ENCODE peak calls at places on chromosomes 4 and X, in four cellular contexts. T is GM23248, C is aorta, R is epithelial cell of esophagus. Z is an unnamed sample.

GRCh38 chr4:47442980-47443379 is 20.5 kb downstream of the COMMD8 start:
- DNase-seq in T (no peak), C (no peak), R (no peak), Z (no peak)

GRCh38 chrX:2243913-2244460 is 256.8 kb downstream of the DHRSX start:
- DNase-seq in T (peak; percentile 12), C (peak; percentile 30), R (no peak), Z (no peak)

GRCh38 chr4:160373911-160374310 is 1271.0 kb downstream of the RAPGEF2 start:
- DNase-seq in T (no peak), C (no peak), R (peak; percentile 76), Z (no peak)

GRCh38 chr4:26402458-26402857 is 81.6 kb downstream of the RBPJ start:
- DNase-seq in T (no peak), C (no peak), R (no peak), Z (no peak)

GRCh38 chrX:104270916-104271512 is 16.3 kb upstream of the ESX1 start:
- DNase-seq in T (peak; percentile 55), C (no peak), R (peak; percentile 51), Z (peak; percentile 59)

GRCh38 chr4:38004062-38004461 is 43.9 kb downstream of the PTTG2 start:
- DNase-seq in T (no peak), C (no peak), R (no peak), Z (peak; percentile 57)

GRCh38 chrX:124028177-124028576 is 66.7 kb downstream of the STAG2 start:
- DNase-seq in T (peak; percentile 65), C (no peak), R (peak; percentile 46), Z (no peak)

GRCh38 chr4:150664935-150665334 is 83.0 kb downstream of the MAB21L2 start:
- DNase-seq in T (peak; percentile 14), C (no peak), R (peak; percentile 94), Z (peak; percentile 98)

GRCh38 chr4:81351653-81352455 is 119.9 kb downstream of the RASGEF1B start:
- DNase-seq in T (peak; percentile 73), C (peak; percentile 86), R (peak; percentile 82), Z (peak; percentile 82)

GRCh38 chr4:138301536-138301935 is 59.4 kb upstream of the SLC7A11 start:
- DNase-seq in T (no peak), C (no peak), R (peak; percentile 28), Z (peak; percentile 47)

GRCh38 chrX:65644621-65645287 is 22.7 kb upstream of the MSN start:
- DNase-seq in T (peak; percentile 87), C (peak; percentile 95), R (peak; percentile 89), Z (peak; percentile 53)

GRCh38 chr4:127211377-127212268 is 421.1 kb upstream of the INTU start:
- DNase-seq in T (no peak), C (no peak), R (no peak), Z (no peak)

GRCh38 chr4:30443289-30443688 is 276.9 kb upstream of the PCDH7 start:
- DNase-seq in T (no peak), C (no peak), R (no peak), Z (peak; percentile 75)

GRCh38 chr4:103375278-103375677 is 177.1 kb upstream of the CENPE start:
- DNase-seq in T (peak; percentile 10), C (no peak), R (peak; percentile 69), Z (no peak)

GRCh38 chr4:36208884-36209473 is 35.3 kb downstream of the ARAP2 start:
- DNase-seq in T (no peak), C (no peak), R (no peak), Z (no peak)

GRCh38 chrX:106752101-106752678 is 25.7 kb downstream of the RNF128 start:
- DNase-seq in T (peak; percentile 13), C (no peak), R (peak; percentile 29), Z (peak; percentile 43)

GRCh38 chr4:87839309-87839946 is 6.7 kb downstream of the MEPE start:
- DNase-seq in T (peak; percentile 71), C (no peak), R (peak; percentile 56), Z (peak; percentile 58)

GRCh38 chrX:118181030-118181429 is 64.4 kb upstream of the KLHL13 start:
- DNase-seq in T (peak; percentile 5), C (no peak), R (peak; percentile 63), Z (no peak)

GRCh38 chr4:1112174-1112820 is 1.1 kb downstream of the RNF212 start:
- DNase-seq in T (no peak), C (no peak), R (no peak), Z (no peak)

GRCh38 chrX:111823703-111824102 is 52.3 kb upstream of the TRPC5OS start:
- DNase-seq in T (no peak), C (no peak), R (no peak), Z (no peak)

GRCh38 chrX:44227981-44228380 is 115.5 kb downstream of the EFHC2 start:
- DNase-seq in T (peak; percentile 0), C (no peak), R (no peak), Z (peak; percentile 34)

GRCh38 chr4:6106156-6106555 is 87.9 kb upstream of the C4orf50 start:
- DNase-seq in T (no peak), C (no peak), R (no peak), Z (no peak)

GRCh38 chr4:104735174-104735573 is 240.5 kb upstream of the CXXC4 start:
- DNase-seq in T (no peak), C (no peak), R (no peak), Z (no peak)

GRCh38 chrX:2147928-2148327 is 352.8 kb downstream of the DHRSX start:
- DNase-seq in T (no peak), C (no peak), R (no peak), Z (no peak)

GRCh38 chrX:15404712-15405111 is 20.5 kb upstream of the VEGFD start:
- DNase-seq in T (peak; percentile 53), C (no peak), R (no peak), Z (peak; percentile 0)

GRCh38 chrX:7444967-7445366 is 297.0 kb upstream of the PUDP start:
- DNase-seq in T (no peak), C (no peak), R (peak; percentile 89), Z (peak; percentile 28)

GRCh38 chr4:8159522-8160232 is 1.1 kb upstream of the ABLIM2 start:
- DNase-seq in T (peak; percentile 23), C (no peak), R (no peak), Z (no peak)

GRCh38 chr4:1775731-1776500 is 17.2 kb upstream of the FGFR3 start:
- DNase-seq in T (peak; percentile 48), C (no peak), R (peak; percentile 80), Z (no peak)

GRCh38 chrX:8042304-8042703 is 115.1 kb upstream of the PNPLA4 start:
- DNase-seq in T (no peak), C (no peak), R (peak; percentile 42), Z (peak; percentile 51)

GRCh38 chr4:1044469-1045192 is 33.2 kb downstream of the FGFRL1 start:
- DNase-seq in T (no peak), C (peak; percentile 77), R (no peak), Z (no peak)

GRCh38 chrX:44303119-44303518 is 40.4 kb downstream of the EFHC2 start:
- DNase-seq in T (no peak), C (no peak), R (no peak), Z (no peak)

GRCh38 chr4:148090029-148090428 is 352.2 kb downstream of the NR3C2 start:
- DNase-seq in T (no peak), C (no peak), R (no peak), Z (no peak)

GRCh38 chr4:25111648-25112196 is 48.5 kb downstream of the SEPSECS start:
- DNase-seq in T (no peak), C (no peak), R (no peak), Z (no peak)

GRCh38 chr4:112312610-112313239 is 15.6 kb downstream of the ALPK1 start:
- DNase-seq in T (no peak), C (no peak), R (no peak), Z (no peak)

GRCh38 chr4:34181891-34182290 is 2062.4 kb downstream of the ARAP2 start:
- DNase-seq in T (peak; percentile 66), C (no peak), R (peak; percentile 76), Z (no peak)

GRCh38 chr4:63786181-63786580 is 623.1 kb downstream of the TECRL start:
- DNase-seq in T (no peak), C (no peak), R (no peak), Z (no peak)

GRCh38 chr4:139933541-139933940 is 220.4 kb downstream of the MAML3 start:
- DNase-seq in T (no peak), C (no peak), R (no peak), Z (peak; percentile 37)

GRCh38 chrX:143336261-143336660 is 181.0 kb downstream of the SPANXN3 start:
- DNase-seq in T (no peak), C (no peak), R (no peak), Z (no peak)

GRCh38 chr4:59855630-59856352 is 1344.3 kb upstream of the ADGRL3 start:
- DNase-seq in T (no peak), C (peak; percentile 59), R (no peak), Z (no peak)
- H3K4me3 ChIP-seq in T (no peak overlapping the region), C (no peak overlapping the region), R (no peak overlapping the region), Z (no peak overlapping the region)

DNA sequence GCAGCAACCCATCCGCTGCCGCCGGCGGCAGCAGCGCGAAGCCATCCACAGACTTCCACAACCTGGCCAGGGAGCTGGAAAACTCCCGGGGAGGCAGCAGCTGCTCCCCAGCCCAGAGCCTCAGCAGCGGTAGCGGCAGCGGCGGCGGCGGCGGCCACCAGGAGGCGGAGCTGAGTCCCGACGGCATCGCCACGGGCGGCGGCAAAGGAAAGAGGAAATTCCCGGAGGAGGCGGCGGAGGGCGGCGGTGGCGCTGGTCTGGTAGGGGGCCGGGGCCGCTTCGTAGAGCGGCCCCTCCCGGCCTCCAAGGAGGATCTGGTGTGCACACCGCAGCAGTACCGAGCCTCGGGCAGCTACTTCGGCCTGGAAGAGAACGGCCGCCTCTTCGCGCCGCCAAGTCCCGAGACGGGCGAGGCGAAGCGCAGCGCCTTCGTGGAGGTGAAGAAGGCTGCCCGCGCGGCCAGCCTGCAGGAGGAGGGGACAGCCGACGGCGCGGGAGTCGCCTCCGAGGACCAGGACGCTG is 4.9 kb downstream of the PRDM8 start:
- DNase-seq in T (peak; percentile 91), C (peak; percentile 97), R (peak; percentile 80), Z (peak; percentile 81)
- H3K4me3 ChIP-seq in T (peak overlapping the region; percentile 70), C (peak overlapping the region; percentile 42), R (peak overlapping the region; percentile 55), Z (no peak overlapping the region)

DNA sequence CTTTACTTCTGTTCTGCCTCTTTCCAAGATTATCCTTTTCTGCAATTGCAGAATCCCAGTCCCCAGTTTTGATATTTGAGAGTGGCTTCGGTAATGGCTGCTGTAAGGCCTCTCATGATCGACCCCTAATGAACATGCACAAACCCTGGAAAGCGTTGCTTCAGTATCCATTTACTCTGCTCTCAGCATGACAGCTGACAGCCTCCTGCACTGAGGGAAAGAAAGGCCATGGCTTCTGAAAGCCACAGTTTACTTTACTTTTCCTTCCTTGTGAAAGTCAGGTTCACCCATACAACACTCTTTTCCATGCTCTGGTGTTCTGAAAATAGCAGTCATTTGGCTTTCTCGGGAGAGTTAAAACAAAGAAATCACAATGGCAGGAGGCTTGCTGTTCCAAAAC is 325.3 kb upstream of the GALNT7 start:
- DNase-seq in T (no peak), C (no peak), R (no peak), Z (no peak)
- H3K4me3 ChIP-seq in T (no peak overlapping the region), C (no peak overlapping the region), R (no peak overlapping the region), Z (no peak overlapping the region)

GRCh38 chrX:70461026-70461425 is 16.4 kb downstream of the DLG3 start:
- DNase-seq in T (no peak), C (no peak), R (no peak), Z (no peak)
- H3K4me3 ChIP-seq in T (no peak overlapping the region), C (no peak overlapping the region), R (no peak overlapping the region), Z (no peak overlapping the region)